ENCODE peak calls at places on chromosomes 3 and 15, in four cellular contexts. R, U, B and G are unnamed samples. For H3K4me1, the result is how much of the 10 kb centered on the place peaks cover.

GRCh38 chr3:112010631-112011030 is 11.9 kb downstream of the TAGLN3 start:
- DNase-seq in R (peak), U (no peak), B (no peak), G (no peak)

GRCh38 chr3:195820901-195821300 is 9.2 kb upstream of the MUC4 start:
- DNase-seq in R (no peak), U (no peak), B (no peak), G (no peak)

GRCh38 chr3:127161236-127161635 is 31.7 kb upstream of the PRR23E start:
- DNase-seq in R (no peak), U (no peak), B (no peak), G (no peak)

GRCh38 chr3:20537234-20537633 is 351.2 kb upstream of the SGO1 start:
- DNase-seq in R (no peak), U (no peak), B (no peak), G (peak)

GRCh38 chr3:40780801-40781406 is 256.1 kb downstream of the ZNF621 start:
- DNase-seq in R (no peak), U (no peak), B (no peak), G (no peak)

GRCh38 chr15:85351965-85352364 is 28.4 kb upstream of the AKAP13 start:
- DNase-seq in R (no peak), U (no peak), B (no peak), G (no peak)

GRCh38 chr3:152356870-152357276 is 88.1 kb downstream of the MBNL1 start:
- DNase-seq in R (no peak), U (no peak), B (no peak), G (no peak)

GRCh38 chr3:127630811-127631714 is 2.1 kb downstream of the PODXL2 start:
- DNase-seq in R (no peak), U (no peak), B (no peak), G (no peak)

GRCh38 chr3:57110797-57111196 is 50.3 kb downstream of the SPATA12 start:
- DNase-seq in R (no peak), U (no peak), B (no peak), G (no peak)

DNA sequence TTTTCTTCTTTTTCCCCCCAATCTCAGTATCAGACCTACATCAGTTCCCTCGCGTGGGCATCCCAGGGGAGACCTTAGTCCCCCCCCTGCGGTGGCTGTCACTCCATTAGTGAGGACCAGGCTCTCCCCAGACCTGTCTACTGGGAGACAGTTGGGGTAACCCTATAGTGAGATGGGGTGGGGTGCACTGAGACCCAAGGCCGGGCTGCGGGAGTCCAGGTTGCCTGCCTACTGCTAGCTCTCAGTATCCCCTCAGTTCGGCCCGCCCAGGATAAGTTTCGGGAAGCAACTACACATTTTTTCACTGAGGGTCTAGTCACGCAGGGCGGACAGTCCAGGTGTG is 671 bp upstream of the DCUN1D1 start:
- DNase-seq in R (no peak), U (no peak), B (no peak), G (no peak)
- H3K56ac ChIP-seq in R (no peak), U (no peak), B (no peak), G (peak)

DNA sequence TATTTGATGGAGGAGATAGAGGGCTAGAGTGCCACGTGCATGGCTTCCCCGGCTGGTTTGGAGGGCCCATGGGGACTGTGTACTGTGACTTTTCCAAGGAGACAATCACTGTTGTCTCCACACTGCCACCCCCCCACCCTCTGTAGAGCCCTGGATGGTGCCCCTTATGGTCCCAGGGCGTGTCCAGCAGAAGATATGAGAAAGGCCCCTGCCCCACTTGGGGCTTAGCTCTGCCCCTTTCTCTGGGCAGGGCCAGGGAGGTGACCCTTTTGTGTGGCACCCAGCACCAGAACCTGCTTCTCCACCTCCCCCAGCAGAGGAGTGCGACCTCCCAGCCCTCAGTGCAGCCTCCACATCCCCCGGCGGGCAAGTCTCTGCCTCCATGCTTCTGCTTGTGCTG is 32.1 kb downstream of the SPSB4 start:
- DNase-seq in R (no peak), U (no peak), B (no peak), G (no peak)
- H3K4me1 ChIP-seq in R (under half), U (under half), B (under half), G (under half)

GRCh38 chr15:31160740-31161495 is 59.4 kb upstream of the TRPM1 start:
- DNase-seq in R (no peak), U (no peak), B (no peak), G (no peak)
- H2BK120ac ChIP-seq in R (no peak), U (no peak), B (no peak), G (no peak)

GRCh38 chr3:190210608-190211007 is 89.9 kb upstream of the P3H2 start:
- DNase-seq in R (no peak), U (no peak), B (no peak), G (no peak)
- H3K56ac ChIP-seq in R (no peak), U (no peak), B (no peak), G (no peak)

GRCh38 chr3:49387721-49388120 is 24.1 kb downstream of the RHOA start:
- DNase-seq in R (peak), U (no peak), B (no peak), G (no peak)

GRCh38 chr3:49389297-49389696 is 22.5 kb downstream of the RHOA start:
- DNase-seq in R (no peak), U (no peak), B (no peak), G (no peak)

GRCh38 chr3:49386056-49386756 is 25.6 kb downstream of the RHOA start:
- DNase-seq in R (no peak), U (no peak), B (no peak), G (no peak)

GRCh38 chr3:49385617-49386016 is 26.2 kb downstream of the RHOA start:
- DNase-seq in R (no peak), U (no peak), B (no peak), G (no peak)

DNA sequence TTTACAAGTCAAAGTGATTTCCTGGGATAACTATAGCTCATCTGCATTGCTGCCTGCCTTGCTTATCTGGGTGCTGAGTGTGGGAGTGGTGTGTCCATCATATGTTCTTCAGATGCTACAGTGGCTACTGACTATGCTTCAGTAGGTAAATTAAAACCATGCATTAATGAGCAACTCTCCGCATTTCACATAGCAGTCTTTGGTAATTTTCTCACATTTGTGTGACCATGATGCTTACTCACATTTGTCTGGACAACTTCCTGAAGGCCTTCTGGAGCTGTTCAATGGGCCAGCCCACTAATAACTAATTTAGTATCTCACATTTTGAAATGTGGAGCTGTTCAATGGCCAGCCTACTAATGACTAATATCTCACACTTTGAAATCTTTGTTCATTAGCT is 23.4 kb downstream of the RHOA start:
- DNase-seq in R (no peak), U (no peak), B (no peak), G (no peak)
- H3K4me1 ChIP-seq in R (under half), U (under half), B (under half), G (under half)

GRCh38 chr3:180911876-180912303 is 580 bp upstream of the FXR1 start:
- DNase-seq in R (no peak), U (no peak), B (no peak), G (no peak)
- H2BK120ac ChIP-seq in R (no peak), U (no peak), B (no peak), G (no peak)

GRCh38 chr3:49666592-49666991 is 7.6 kb upstream of the APEH start:
- DNase-seq in R (no peak), U (no peak), B (peak), G (peak)
- H3K56ac ChIP-seq in R (no peak), U (no peak), B (no peak), G (no peak)